ENCODE peak calls at places on chromosome X, in nine cellular contexts. One of them, this sample, is unnamed.
A peak's percentile ranks its signal among the peaks of the same experiment; 100 is the strongest.

GRCh38 chrX:119981286-119982070 is 37.9 kb upstream of the NKAP start:
- DNase-seq in H9: peak; percentile 60
- DNase-seq in ovary: no peak
- DNase-seq in lower lobe of right lung: no peak
- DNase-seq in GM23338: peak; percentile 73
- DNase-seq in left ventricle myocardium inferior: no peak
- DNase-seq in body of pancreas: peak; percentile 60
- DNase-seq in psoas muscle: no peak
- DNase-seq in esophagus squamous epithelium: no peak
- DNase-seq in this sample: no peak

GRCh38 chrX:116204947-116205346 is 34.4 kb downstream of the AGTR2 start:
- DNase-seq in H9: no peak
- DNase-seq in ovary: no peak
- DNase-seq in lower lobe of right lung: no peak
- DNase-seq in GM23338: peak; percentile 56
- DNase-seq in left ventricle myocardium inferior: no peak
- DNase-seq in body of pancreas: no peak
- DNase-seq in psoas muscle: no peak
- DNase-seq in esophagus squamous epithelium: no peak
- DNase-seq in this sample: no peak

GRCh38 chrX:78652971-78653822 is 5.9 kb downstream of the RTL3 start:
- DNase-seq in H9: no peak
- DNase-seq in ovary: no peak
- DNase-seq in lower lobe of right lung: no peak
- DNase-seq in GM23338: no peak
- DNase-seq in left ventricle myocardium inferior: no peak
- DNase-seq in body of pancreas: no peak
- DNase-seq in psoas muscle: no peak
- DNase-seq in esophagus squamous epithelium: no peak
- DNase-seq in this sample: no peak

GRCh38 chrX:126658447-126658846 is 105.8 kb upstream of the DCAF12L1 start:
- DNase-seq in H9: no peak
- DNase-seq in ovary: no peak
- DNase-seq in lower lobe of right lung: no peak
- DNase-seq in GM23338: no peak
- DNase-seq in left ventricle myocardium inferior: no peak
- DNase-seq in body of pancreas: no peak
- DNase-seq in psoas muscle: no peak
- DNase-seq in esophagus squamous epithelium: no peak
- DNase-seq in this sample: no peak

GRCh38 chrX:78527263-78527662 is 131.9 kb downstream of the RTL3 start:
- DNase-seq in H9: no peak
- DNase-seq in ovary: no peak
- DNase-seq in lower lobe of right lung: no peak
- DNase-seq in GM23338: no peak
- DNase-seq in left ventricle myocardium inferior: no peak
- DNase-seq in body of pancreas: no peak
- DNase-seq in psoas muscle: no peak
- DNase-seq in esophagus squamous epithelium: no peak
- DNase-seq in this sample: no peak

GRCh38 chrX:146396409-146396808 is 413.2 kb upstream of the CXorf51B start:
- DNase-seq in H9: peak; percentile 44
- DNase-seq in ovary: no peak
- DNase-seq in lower lobe of right lung: no peak
- DNase-seq in GM23338: peak; percentile 13
- DNase-seq in left ventricle myocardium inferior: no peak
- DNase-seq in body of pancreas: no peak
- DNase-seq in psoas muscle: no peak
- DNase-seq in esophagus squamous epithelium: no peak
- DNase-seq in this sample: no peak

GRCh38 chrX:131723646-131724045 is 179.8 kb downstream of the OR13H1 start:
- DNase-seq in H9: no peak
- DNase-seq in ovary: no peak
- DNase-seq in lower lobe of right lung: no peak
- DNase-seq in GM23338: no peak
- DNase-seq in left ventricle myocardium inferior: no peak
- DNase-seq in body of pancreas: no peak
- DNase-seq in psoas muscle: no peak
- DNase-seq in esophagus squamous epithelium: no peak
- DNase-seq in this sample: no peak

GRCh38 chrX:2707334-2707760 is 16.3 kb downstream of the CD99 start:
- DNase-seq in H9: peak; percentile 76
- DNase-seq in ovary: no peak
- DNase-seq in lower lobe of right lung: no peak
- DNase-seq in GM23338: peak; percentile 72
- DNase-seq in left ventricle myocardium inferior: peak; percentile 42
- DNase-seq in body of pancreas: peak; percentile 49
- DNase-seq in psoas muscle: peak; percentile 65
- DNase-seq in esophagus squamous epithelium: no peak
- DNase-seq in this sample: no peak

GRCh38 chrX:111511477-111511876 is at the start of gene SERTM2:
- DNase-seq in H9: peak; percentile 40
- DNase-seq in ovary: no peak
- DNase-seq in lower lobe of right lung: no peak
- DNase-seq in GM23338: peak; percentile 43
- DNase-seq in left ventricle myocardium inferior: no peak
- DNase-seq in body of pancreas: no peak
- DNase-seq in psoas muscle: no peak
- DNase-seq in esophagus squamous epithelium: no peak
- DNase-seq in this sample: no peak

GRCh38 chrX:46703980-46704379 is 54.9 kb downstream of the SLC9A7 start:
- DNase-seq in H9: no peak
- DNase-seq in ovary: no peak
- DNase-seq in lower lobe of right lung: no peak
- DNase-seq in GM23338: no peak
- DNase-seq in left ventricle myocardium inferior: no peak
- DNase-seq in body of pancreas: no peak
- DNase-seq in psoas muscle: no peak
- DNase-seq in esophagus squamous epithelium: no peak
- DNase-seq in this sample: no peak

GRCh38 chrX:55057691-55058249 is 17.1 kb upstream of the PAGE2B start:
- DNase-seq in H9: no peak
- DNase-seq in ovary: no peak
- DNase-seq in lower lobe of right lung: no peak
- DNase-seq in GM23338: peak; percentile 44
- DNase-seq in left ventricle myocardium inferior: no peak
- DNase-seq in body of pancreas: peak; percentile 52
- DNase-seq in psoas muscle: no peak
- DNase-seq in esophagus squamous epithelium: no peak
- DNase-seq in this sample: no peak

GRCh38 chrX:133838761-133839676 is 146.4 kb downstream of the GPC3 start:
- DNase-seq in H9: peak; percentile 43
- DNase-seq in ovary: no peak
- DNase-seq in lower lobe of right lung: no peak
- DNase-seq in GM23338: peak; percentile 76
- DNase-seq in left ventricle myocardium inferior: no peak
- DNase-seq in body of pancreas: peak; percentile 36
- DNase-seq in psoas muscle: no peak
- DNase-seq in esophagus squamous epithelium: no peak
- DNase-seq in this sample: no peak

GRCh38 chrX:110418857-110419249 is 60.2 kb downstream of the RTL9 start:
- DNase-seq in H9: no peak
- DNase-seq in ovary: no peak
- DNase-seq in lower lobe of right lung: no peak
- DNase-seq in GM23338: no peak
- DNase-seq in left ventricle myocardium inferior: no peak
- DNase-seq in body of pancreas: no peak
- DNase-seq in psoas muscle: no peak
- DNase-seq in esophagus squamous epithelium: no peak
- DNase-seq in this sample: no peak

GRCh38 chrX:150361777-150362351 is 1.3 kb upstream of the MAMLD1 start:
- DNase-seq in H9: peak; percentile 38
- DNase-seq in ovary: peak; percentile 61
- DNase-seq in lower lobe of right lung: peak; percentile 39
- DNase-seq in GM23338: peak; percentile 41
- DNase-seq in left ventricle myocardium inferior: no peak
- DNase-seq in body of pancreas: peak; percentile 43
- DNase-seq in psoas muscle: peak; percentile 19
- DNase-seq in esophagus squamous epithelium: no peak
- DNase-seq in this sample: peak; percentile 66

GRCh38 chrX:151801980-151802379 is 67.4 kb downstream of the CNGA2 start:
- DNase-seq in H9: no peak
- DNase-seq in ovary: no peak
- DNase-seq in lower lobe of right lung: no peak
- DNase-seq in GM23338: peak; percentile 17
- DNase-seq in left ventricle myocardium inferior: no peak
- DNase-seq in body of pancreas: no peak
- DNase-seq in psoas muscle: no peak
- DNase-seq in esophagus squamous epithelium: no peak
- DNase-seq in this sample: no peak

GRCh38 chrX:31547816-31548215 is 476.0 kb upstream of the FTHL17 start:
- DNase-seq in H9: no peak
- DNase-seq in ovary: no peak
- DNase-seq in lower lobe of right lung: no peak
- DNase-seq in GM23338: no peak
- DNase-seq in left ventricle myocardium inferior: no peak
- DNase-seq in body of pancreas: no peak
- DNase-seq in psoas muscle: no peak
- DNase-seq in esophagus squamous epithelium: no peak
- DNase-seq in this sample: no peak

GRCh38 chrX:24759786-24760185 is 66.1 kb downstream of the POLA1 start:
- DNase-seq in H9: no peak
- DNase-seq in ovary: no peak
- DNase-seq in lower lobe of right lung: no peak
- DNase-seq in GM23338: no peak
- DNase-seq in left ventricle myocardium inferior: no peak
- DNase-seq in body of pancreas: no peak
- DNase-seq in psoas muscle: no peak
- DNase-seq in esophagus squamous epithelium: no peak
- DNase-seq in this sample: no peak

DNA sequence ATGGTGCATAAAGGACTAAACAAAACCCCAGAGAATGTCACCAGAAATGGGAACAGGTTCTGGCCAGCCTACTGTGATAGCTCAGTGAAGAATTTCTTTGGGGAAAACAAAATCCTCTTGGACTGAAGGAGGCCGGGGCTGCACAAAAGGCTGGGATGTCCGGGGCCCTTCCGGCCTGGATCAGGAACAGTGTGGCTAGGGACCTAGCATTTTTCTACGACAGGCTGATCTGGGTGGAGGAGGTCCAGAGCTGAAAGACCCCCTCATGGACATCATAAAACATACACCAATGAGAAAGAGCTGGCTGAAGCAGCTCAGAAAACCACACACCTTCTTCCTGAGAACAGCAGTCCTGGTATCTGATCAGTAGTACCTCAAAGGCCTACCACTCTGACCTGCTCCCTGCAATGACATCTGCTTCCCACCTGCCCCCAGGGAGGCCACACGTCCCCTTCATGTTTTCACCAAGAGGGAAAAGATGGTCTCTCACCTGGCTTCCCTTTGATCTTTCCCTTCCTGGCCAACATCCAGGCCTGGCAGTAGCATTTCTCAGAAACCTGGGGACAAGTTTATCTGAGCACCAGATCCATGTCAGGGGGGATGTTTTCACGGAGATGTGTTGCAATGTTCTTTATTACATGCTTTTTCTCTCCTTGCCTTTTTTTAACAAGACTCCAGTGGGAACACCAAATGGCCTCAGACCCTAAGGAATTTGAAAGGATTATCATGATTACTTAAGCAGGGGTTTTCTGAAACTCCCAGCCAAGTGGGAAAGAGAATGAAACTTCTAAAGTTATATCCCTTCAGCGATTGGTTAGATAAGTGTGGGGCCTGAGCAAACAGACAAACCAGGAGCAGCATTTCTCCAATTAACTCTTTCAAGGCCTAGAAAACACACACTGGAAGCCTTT is 94.4 kb downstream of the BCOR start:
- DNase-seq in H9: no peak
- DNase-seq in ovary: no peak
- DNase-seq in lower lobe of right lung: no peak
- DNase-seq in GM23338: no peak
- DNase-seq in left ventricle myocardium inferior: no peak
- DNase-seq in body of pancreas: no peak
- DNase-seq in psoas muscle: no peak
- DNase-seq in esophagus squamous epithelium: no peak
- DNase-seq in this sample: no peak
- H3K4me1 ChIP-seq in H9: peaks cover 14% of the 10 kb centered on the region
- H3K4me1 ChIP-seq in ovary: peaks cover 3% of the 10 kb centered on the region
- H3K4me1 ChIP-seq in lower lobe of right lung: no peaks in the 10 kb centered on the region
- H3K4me1 ChIP-seq in GM23338: peaks cover 22% of the 10 kb centered on the region
- H3K4me1 ChIP-seq in left ventricle myocardium inferior: peaks cover 14% of the 10 kb centered on the region
- H3K4me1 ChIP-seq in body of pancreas: peaks cover 6% of the 10 kb centered on the region
- H3K4me1 ChIP-seq in psoas muscle: no peaks in the 10 kb centered on the region
- H3K4me1 ChIP-seq in esophagus squamous epithelium: peaks cover 43% of the 10 kb centered on the region
- H3K4me1 ChIP-seq in this sample: peaks cover 12% of the 10 kb centered on the region

DNA sequence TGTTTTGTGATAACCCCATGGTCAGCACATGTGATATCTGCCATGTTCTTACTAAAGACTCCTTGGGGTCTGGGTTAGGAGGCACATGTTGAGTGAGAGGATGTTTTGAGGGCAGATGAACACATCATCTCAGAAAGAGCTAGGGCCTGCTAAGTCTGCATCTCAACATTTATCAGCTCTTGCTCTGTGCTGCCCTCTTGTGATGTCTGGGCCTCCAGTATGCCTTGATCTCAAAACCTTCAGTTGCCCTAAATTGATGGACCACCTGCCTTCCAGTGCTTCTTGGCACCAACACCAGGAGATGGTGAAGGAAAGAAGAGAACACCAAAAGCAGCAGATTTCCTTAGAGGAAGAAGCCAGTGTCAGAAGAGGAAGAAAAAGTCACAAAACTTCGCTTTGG is 22.5 kb downstream of the MID1 start:
- DNase-seq in H9: no peak
- DNase-seq in ovary: no peak
- DNase-seq in lower lobe of right lung: no peak
- DNase-seq in GM23338: peak; percentile 52
- DNase-seq in left ventricle myocardium inferior: no peak
- DNase-seq in body of pancreas: peak; percentile 6
- DNase-seq in psoas muscle: no peak
- DNase-seq in esophagus squamous epithelium: no peak
- DNase-seq in this sample: no peak
- TF ChIP-seq CTCF in H9: peak; percentile 61
- TF ChIP-seq CTCF in ovary: no peak
- TF ChIP-seq CTCF in lower lobe of right lung: peak; percentile 30
- TF ChIP-seq CTCF in GM23338: peak; percentile 49
- TF ChIP-seq CTCF in left ventricle myocardium inferior: peak; percentile 55
- TF ChIP-seq CTCF in body of pancreas: no peak
- TF ChIP-seq CTCF in psoas muscle: peak; percentile 34
- TF ChIP-seq CTCF in esophagus squamous epithelium: peak; percentile 47
- TF ChIP-seq CTCF in this sample: no peak

DNA sequence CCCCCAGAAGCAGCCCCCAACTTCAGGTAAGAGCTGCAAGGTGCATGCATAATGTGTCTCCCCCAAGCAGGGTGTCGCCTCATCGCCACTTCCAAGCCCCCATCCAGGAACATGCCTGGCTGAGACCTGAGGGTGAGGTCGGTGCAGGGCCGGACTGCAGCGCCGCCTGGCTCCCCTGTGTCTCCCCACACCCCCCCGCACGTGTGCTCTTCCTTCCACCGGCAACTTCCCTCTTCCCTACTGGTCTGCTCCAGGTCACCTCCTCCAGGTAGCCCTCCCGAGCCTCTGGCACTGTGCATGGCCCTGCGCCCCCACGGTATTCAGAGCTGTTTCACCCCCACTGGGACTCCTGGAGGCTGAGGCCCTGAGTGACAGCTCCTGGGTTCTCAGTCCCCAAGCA is 2.2 kb upstream of the BGN start:
- DNase-seq in H9: no peak
- DNase-seq in ovary: no peak
- DNase-seq in lower lobe of right lung: no peak
- DNase-seq in GM23338: no peak
- DNase-seq in left ventricle myocardium inferior: no peak
- DNase-seq in body of pancreas: no peak
- DNase-seq in psoas muscle: no peak
- DNase-seq in esophagus squamous epithelium: no peak
- DNase-seq in this sample: no peak
- H3K4me1 ChIP-seq in H9: no peaks in the 10 kb centered on the region
- H3K4me1 ChIP-seq in ovary: peaks cover 8% of the 10 kb centered on the region
- H3K4me1 ChIP-seq in lower lobe of right lung: peaks cover 4% of the 10 kb centered on the region
- H3K4me1 ChIP-seq in GM23338: no peaks in the 10 kb centered on the region
- H3K4me1 ChIP-seq in left ventricle myocardium inferior: peaks cover 23% of the 10 kb centered on the region
- H3K4me1 ChIP-seq in body of pancreas: peaks cover 7% of the 10 kb centered on the region
- H3K4me1 ChIP-seq in psoas muscle: no peaks in the 10 kb centered on the region
- H3K4me1 ChIP-seq in esophagus squamous epithelium: peaks cover 58% of the 10 kb centered on the region
- H3K4me1 ChIP-seq in this sample: peaks cover 19% of the 10 kb centered on the region

GRCh38 chrX:30513284-30513683 is 64.3 kb downstream of the TASL start:
- DNase-seq in H9: no peak
- DNase-seq in ovary: no peak
- DNase-seq in lower lobe of right lung: no peak
- DNase-seq in GM23338: peak; percentile 32
- DNase-seq in left ventricle myocardium inferior: no peak
- DNase-seq in body of pancreas: no peak
- DNase-seq in psoas muscle: no peak
- DNase-seq in esophagus squamous epithelium: no peak
- DNase-seq in this sample: no peak
- TF ChIP-seq CTCF in H9: peak; percentile 80
- TF ChIP-seq CTCF in ovary: no peak
- TF ChIP-seq CTCF in lower lobe of right lung: peak; percentile 21
- TF ChIP-seq CTCF in GM23338: peak; percentile 68
- TF ChIP-seq CTCF in left ventricle myocardium inferior: peak; percentile 31
- TF ChIP-seq CTCF in body of pancreas: peak; percentile 37
- TF ChIP-seq CTCF in psoas muscle: peak; percentile 29
- TF ChIP-seq CTCF in esophagus squamous epithelium: peak; percentile 35
- TF ChIP-seq CTCF in this sample: no peak

This sample was measured in upper lobe of left lung.